ENCODE peak calls at places on chromosomes 16 and 17, in ten cellular contexts. S is fibroblast of pulmonary artery; N is BJ; W is ovary; G is DND-41; X is nephron progenitor cell; Q is stomach; Z is esophagus muscularis mucosa; P is CD8-positive, alpha-beta T cell; H is adrenal gland. D is an unnamed sample.

GRCh38 chr16:35713762-35714650 is 2254.6 kb downstream of the TP53TG3F start:
- DNase-seq in P (no peak), H (no peak), G (no peak), Q (no peak), X (no peak), S (no peak), W (no peak), Z (no peak), N (no peak), D (no peak)

GRCh38 chr17:82909322-82909904 is 69.6 kb upstream of the ZNF750 start:
- DNase-seq in G (no peak), H (no peak), N (no peak), S (no peak), X (no peak), Z (no peak), Q (peak), W (no peak), P (peak), D (no peak)

GRCh38 chr16:1691956-1692355 is 13.9 kb downstream of the JPT2 start:
- DNase-seq in G (no peak), P (no peak), X (no peak), Z (no peak), H (peak), Q (no peak), N (no peak), W (no peak), S (peak), D (no peak)

GRCh38 chr16:85112364-85112763 is at the start of gene CIBAR2:
- DNase-seq in Q (no peak), W (no peak), N (no peak), G (no peak), S (no peak), P (no peak), X (peak), Z (no peak), H (no peak), D (no peak)

GRCh38 chr16:85350973-85351372 is 238.7 kb upstream of the CIBAR2 start:
- DNase-seq in Z (no peak), N (peak), P (no peak), H (peak), Q (peak), X (no peak), W (peak), G (no peak), S (peak), D (peak)

GRCh38 chr16:27310576-27311448 is 3.0 kb upstream of the IL4R start:
- DNase-seq in N (no peak), Z (no peak), P (no peak), H (no peak), S (peak), G (no peak), Q (no peak), X (no peak), W (no peak), D (no peak)

GRCh38 chr16:500699-501098 is 26.8 kb upstream of the CAPN15 start:
- DNase-seq in G (no peak), N (no peak), X (no peak), Q (no peak), Z (no peak), W (no peak), S (no peak), P (no peak), H (peak), D (no peak)

GRCh38 chr17:27489045-27489715 is 32.9 kb downstream of the KSR1 start:
- DNase-seq in N (peak), X (no peak), G (no peak), Q (peak), P (no peak), S (peak), H (peak), Z (peak), W (peak), D (no peak)

GRCh38 chr16:30948956-30949654 is at the start of gene ORAI3:
- DNase-seq in S (peak), Q (peak), W (peak), N (no peak), P (no peak), H (peak), Z (no peak), G (no peak), X (peak), D (no peak)

GRCh38 chr17:3635474-3636153 is 436 bp downstream of the SHPK start:
- DNase-seq in G (no peak), N (no peak), Q (no peak), H (no peak), X (no peak), S (no peak), P (no peak), Z (no peak), W (no peak), D (no peak)

GRCh38 chr17:75242461-75243042 is 18.9 kb downstream of the GGA3 start:
- DNase-seq in G (no peak), X (no peak), S (no peak), W (no peak), Q (no peak), Z (no peak), N (no peak), H (no peak), P (no peak), D (no peak)

GRCh38 chr17:75155191-75155601 is 884 bp upstream of the JPT1 start:
- DNase-seq in X (no peak), Z (no peak), N (no peak), P (no peak), G (no peak), H (no peak), W (peak), Q (no peak), S (no peak), D (no peak)

GRCh38 chr17:45825792-45826191 is 18.9 kb upstream of the SPPL2C start:
- DNase-seq in H (no peak), P (no peak), S (no peak), Q (no peak), W (no peak), Z (no peak), N (no peak), X (no peak), G (no peak), D (no peak)

GRCh38 chr16:49019081-49019633 is 262.5 kb downstream of the CBLN1 start:
- DNase-seq in Q (no peak), W (no peak), X (peak), N (no peak), S (no peak), P (no peak), Z (no peak), H (no peak), G (no peak), D (no peak)

GRCh38 chr16:75264999-75265910 is 13.8 kb upstream of the BCAR1 start:
- DNase-seq in P (no peak), Q (peak), G (no peak), N (no peak), S (no peak), Z (no peak), X (peak), H (peak), W (peak), D (peak)

GRCh38 chr16:52725461-52725860 is 178.5 kb upstream of the TOX3 start:
- DNase-seq in W (no peak), X (no peak), H (no peak), S (no peak), G (no peak), P (no peak), Z (no peak), N (no peak), Q (no peak), D (no peak)

GRCh38 chr17:63446218-63446980 is at the start of gene CYB561:
- DNase-seq in S (peak), P (peak), Q (peak), W (peak), Z (no peak), H (peak), N (no peak), G (no peak), X (peak), D (peak)

GRCh38 chr17:5758651-5759050 is 174.3 kb upstream of the NLRP1 start:
- DNase-seq in H (peak), Q (no peak), S (peak), Z (no peak), N (no peak), G (peak), X (no peak), P (no peak), W (no peak), D (no peak)

GRCh38 chr16:3050487-3050886 is 4.1 kb downstream of the MMP25 start:
- DNase-seq in N (no peak), W (no peak), P (no peak), G (no peak), Q (no peak), Z (no peak), S (no peak), H (no peak), X (no peak), D (no peak)

GRCh38 chr16:3256876-3257465 is 538 bp upstream of the MEFV start:
- DNase-seq in H (no peak), Z (no peak), N (no peak), W (no peak), P (no peak), Q (no peak), G (no peak), X (no peak), S (peak), D (no peak)

GRCh38 chr17:55086635-55087058 is 118.1 kb downstream of the STXBP4 start:
- DNase-seq in Q (no peak), P (no peak), Z (no peak), W (no peak), S (peak), N (peak), X (no peak), H (no peak), G (no peak), D (no peak)

GRCh38 chr16:14303654-14304394 is 232.7 kb downstream of the MRTFB start:
- DNase-seq in Z (no peak), W (no peak), X (peak), G (no peak), N (no peak), P (no peak), S (no peak), H (peak), Q (no peak), D (no peak)
- TF ChIP-seq CTCF in Z (no peak), W (no peak), X (no peak), G (no peak), N (no peak), P (no peak), S (no peak), H (no peak), Q (no peak), D (no peak)

GRCh38 chr17:18321309-18321708 is 6.2 kb downstream of the SMCR8 start:
- DNase-seq in X (no peak), S (peak), N (no peak), Q (no peak), W (no peak), Z (no peak), G (no peak), P (no peak), H (no peak), D (no peak)
- TF ChIP-seq CTCF in X (no peak), S (no peak), N (peak), Q (no peak), W (no peak), Z (no peak), G (peak), P (no peak), H (no peak), D (no peak)

DNA sequence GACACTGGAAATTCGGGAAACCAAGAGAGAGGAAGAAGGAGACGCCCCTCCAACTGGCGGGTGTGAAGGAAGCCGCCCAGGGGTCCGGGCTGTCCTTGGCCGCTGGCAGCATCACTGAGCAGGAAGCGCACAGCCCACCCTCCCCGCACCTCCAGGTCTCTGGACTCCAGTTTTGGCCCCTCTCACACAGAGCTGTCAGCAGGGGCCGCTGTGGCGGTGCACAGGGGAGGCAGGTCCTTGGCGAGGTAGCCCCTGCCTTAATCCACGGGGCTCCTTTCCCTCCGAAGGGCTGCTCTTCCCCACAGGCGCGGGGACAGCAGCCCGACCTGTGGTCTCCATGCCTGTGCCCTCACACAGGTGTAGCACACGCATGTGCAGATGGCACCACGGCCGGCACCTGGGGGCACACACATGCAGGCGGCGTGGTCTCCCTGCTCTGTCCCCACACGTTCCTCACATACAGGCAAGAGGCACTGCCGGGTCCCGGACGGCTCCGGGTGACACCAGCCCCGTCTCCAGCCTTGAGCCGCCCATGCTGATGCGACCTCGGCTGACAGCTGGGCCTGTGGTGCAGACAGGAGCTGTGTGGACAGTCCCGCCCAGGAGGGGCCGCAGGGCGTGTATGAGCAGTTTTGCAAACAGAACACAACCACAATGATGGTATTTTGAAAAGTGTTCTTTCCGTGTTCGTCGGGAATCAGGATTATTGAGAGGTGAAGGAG is 26.6 kb upstream of the CHMP6 start:
- DNase-seq in N (no peak), Z (no peak), H (no peak), S (no peak), P (no peak), W (no peak), Q (no peak), X (no peak), G (no peak), D (no peak)
- TF ChIP-seq CTCF in N (no peak), Z (no peak), H (no peak), S (no peak), P (no peak), W (no peak), Q (no peak), X (no peak), G (no peak), D (no peak)

DNA sequence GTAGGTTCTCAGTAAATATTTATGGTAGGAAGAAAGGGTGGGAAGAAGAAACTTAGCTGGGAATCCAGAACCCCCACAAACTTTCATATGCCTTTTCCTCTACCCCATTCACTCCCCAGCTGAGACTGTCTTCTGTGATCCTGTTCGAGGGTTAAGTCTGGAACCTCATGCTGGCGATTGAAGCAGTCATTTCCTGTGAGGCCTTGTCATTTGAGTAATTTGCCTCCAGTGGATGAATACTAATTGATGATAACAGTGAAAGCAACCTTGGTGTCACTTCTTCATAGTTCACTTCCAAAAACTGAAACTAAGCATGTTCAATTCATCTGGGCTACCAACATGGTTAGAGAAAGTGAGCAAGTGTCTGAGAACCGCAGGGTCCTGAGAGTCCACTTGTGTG is 401.2 kb downstream of the CDH13 start:
- DNase-seq in H (no peak), P (no peak), Q (no peak), Z (no peak), N (no peak), X (no peak), G (no peak), W (no peak), S (no peak), D (no peak)
- TF ChIP-seq CTCF in H (no peak), P (no peak), Q (no peak), Z (no peak), N (no peak), X (no peak), G (no peak), W (no peak), S (no peak), D (no peak)

GRCh38 chr16:73058616-73059409 is 10.9 kb upstream of the ZFHX3 start:
- DNase-seq in N (no peak), X (peak), H (peak), S (peak), G (peak), Q (peak), P (no peak), W (peak), Z (no peak), D (no peak)

GRCh38 chr16:73059779-73060178 is 11.9 kb upstream of the ZFHX3 start:
- DNase-seq in Q (no peak), G (no peak), S (no peak), X (no peak), W (no peak), P (no peak), N (no peak), Z (no peak), H (no peak), D (no peak)

GRCh38 chr16:73057369-73058210 is 9.7 kb upstream of the ZFHX3 start:
- DNase-seq in N (no peak), W (peak), X (peak), Z (no peak), H (no peak), S (peak), Q (no peak), P (no peak), G (peak), D (no peak)

GRCh38 chr16:73056911-73057310 is 9.0 kb upstream of the ZFHX3 start:
- DNase-seq in W (no peak), Z (no peak), P (no peak), X (no peak), Q (no peak), N (no peak), H (no peak), G (no peak), S (peak), D (no peak)

GRCh38 chr16:73058221-73058615 is 10.3 kb upstream of the ZFHX3 start:
- DNase-seq in S (peak), X (peak), W (peak), N (no peak), H (peak), P (no peak), Q (peak), G (peak), Z (no peak), D (no peak)
- TF ChIP-seq CTCF in S (no peak), X (no peak), W (no peak), N (no peak), H (no peak), P (no peak), Q (no peak), G (no peak), Z (no peak), D (no peak)

DNA sequence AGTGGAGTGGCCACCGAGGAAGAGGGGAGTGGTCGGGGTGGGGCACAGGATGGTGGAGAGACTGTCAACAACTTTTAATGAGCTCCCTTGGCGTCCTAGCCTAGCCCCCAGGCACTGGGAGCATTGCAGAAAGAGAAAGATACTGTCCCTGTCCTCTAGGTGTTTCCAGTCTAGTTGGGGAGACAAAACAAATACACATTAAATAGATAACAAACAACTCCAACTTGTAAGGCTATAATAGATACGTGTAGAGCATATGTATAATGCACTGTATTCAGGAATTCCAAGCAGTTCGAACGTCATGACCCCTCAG is 435 bp upstream of the UBE2O start:
- DNase-seq in Z (no peak), X (no peak), W (no peak), G (no peak), N (no peak), Q (no peak), P (no peak), H (no peak), S (no peak), D (no peak)
- TF ChIP-seq CTCF in Z (no peak), X (no peak), W (no peak), G (no peak), N (no peak), Q (no peak), P (peak), H (no peak), S (no peak), D (no peak)

DNA sequence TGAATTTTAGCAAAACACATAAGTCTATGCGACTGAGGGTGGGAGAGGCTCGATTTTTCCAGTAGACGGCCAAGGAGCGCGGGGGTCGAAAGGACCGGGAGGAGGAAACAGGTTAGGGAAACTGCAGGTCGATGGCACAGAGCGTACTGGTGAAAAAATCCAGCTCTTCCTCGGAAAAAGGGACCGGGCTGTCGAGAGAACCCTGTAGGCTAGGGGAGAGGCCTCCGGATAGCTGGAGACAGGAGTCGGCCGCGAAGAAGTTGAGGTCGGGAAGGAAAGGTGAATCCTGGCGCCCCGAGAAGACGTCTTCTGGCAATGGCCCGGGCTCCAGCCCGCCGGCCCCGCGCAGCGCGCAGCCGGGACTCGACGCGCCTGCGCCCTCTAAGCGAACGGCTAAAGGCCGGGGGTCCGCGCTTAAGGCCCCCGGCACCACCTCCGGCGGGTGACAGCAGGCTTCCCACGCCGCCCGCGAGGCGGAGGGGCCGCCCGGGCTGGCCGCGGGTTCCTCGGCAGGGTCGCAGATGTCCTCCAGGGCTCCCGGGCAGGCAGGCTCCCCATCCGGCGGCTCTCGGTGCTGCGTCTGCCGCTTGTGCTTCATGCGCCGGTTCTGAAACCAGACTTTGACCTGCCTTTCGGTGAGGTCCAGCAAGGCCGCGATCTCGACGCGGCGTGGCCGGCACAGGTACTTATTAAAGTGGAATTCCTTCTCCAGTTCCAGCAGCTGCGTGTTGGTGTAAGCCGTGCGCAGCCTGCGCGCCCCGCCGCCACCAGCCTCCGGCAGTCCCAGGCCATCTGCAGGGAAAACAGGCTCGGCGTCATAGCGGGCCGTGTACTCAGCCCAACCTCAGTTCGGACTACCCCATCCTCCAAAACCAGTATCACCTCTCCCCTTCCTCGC is 1.7 kb downstream of the HOXB2 start:
- DNase-seq in P (peak), W (no peak), Z (no peak), S (peak), G (no peak), H (peak), N (no peak), X (no peak), Q (no peak), D (peak)
- TF ChIP-seq CTCF in P (no peak), W (no peak), Z (no peak), S (peak), G (no peak), H (no peak), N (no peak), X (no peak), Q (no peak), D (no peak)

GRCh38 chr16:58661199-58661830 is 23.3 kb downstream of the SLC38A7 start:
- DNase-seq in P (no peak), Q (peak), G (no peak), H (peak), W (no peak), Z (no peak), S (peak), N (peak), X (peak), D (no peak)
- TF ChIP-seq CTCF in P (no peak), Q (peak), G (peak), H (peak), W (no peak), Z (peak), S (peak), N (peak), X (peak), D (peak)

D was measured in mesothelial cell of epicardium.